ENCODE peak calls at places on chromosomes 6 and 20, in five cellular contexts. U is body of pancreas, B is uterus, K is NB4, C is upper lobe of left lung. R is an unnamed sample.

GRCh38 chr20:45444050-45444449 is 25.5 kb upstream of the WFDC2 start:
- DNase-seq in B (no peak), U (no peak), C (no peak), K (no peak), R (no peak)

GRCh38 chr6:131688286-131688685 is 12.9 kb downstream of the OR2A4 start:
- DNase-seq in B (no peak), U (no peak), K (no peak), C (no peak), R (no peak)

GRCh38 chr20:24208652-24209051 is 220.1 kb upstream of the GGTLC1 start:
- DNase-seq in C (no peak), B (no peak), U (no peak), K (peak), R (no peak)

GRCh38 chr6:170405311-170405975 is 98.9 kb downstream of the FAM120B start:
- DNase-seq in U (no peak), B (no peak), C (no peak), K (peak), R (no peak)

GRCh38 chr6:3194535-3195376 is 32.7 kb downstream of the TUBB2B start:
- DNase-seq in U (no peak), K (no peak), C (no peak), B (no peak), R (peak)

GRCh38 chr6:43213431-43213830 is 15.8 kb downstream of the DNPH1 start:
- DNase-seq in U (no peak), C (peak), B (no peak), K (no peak), R (no peak)

GRCh38 chr6:14292119-14292518 is 174.5 kb downstream of the CD83 start:
- DNase-seq in B (no peak), K (no peak), C (no peak), U (no peak), R (no peak)

GRCh38 chr6:39072830-39073229 is 24.2 kb downstream of the GLP1R start:
- DNase-seq in C (no peak), B (no peak), K (no peak), U (no peak), R (no peak)

GRCh38 chr6:15626878-15627683 is 35.7 kb downstream of the DTNBP1 start:
- DNase-seq in B (no peak), C (no peak), K (no peak), U (no peak), R (no peak)

GRCh38 chr20:49658508-49658907 is 55.2 kb downstream of the B4GALT5 start:
- DNase-seq in K (no peak), U (no peak), B (no peak), C (no peak), R (no peak)

GRCh38 chr6:149306967-149307366 is 10.5 kb upstream of the TAB2 start:
- DNase-seq in C (no peak), U (no peak), B (no peak), K (peak), R (no peak)

GRCh38 chr6:3825851-3826581 is 23.2 kb upstream of the FAM50B start:
- DNase-seq in K (no peak), U (peak), C (peak), B (peak), R (peak)

GRCh38 chr6:39218868-39219567 is 10.3 kb downstream of the KCNK5 start:
- DNase-seq in C (no peak), K (peak), B (no peak), U (no peak), R (no peak)

GRCh38 chr6:95923518-95923917 is 92.3 kb upstream of the FUT9 start:
- DNase-seq in K (peak), B (no peak), C (no peak), U (no peak), R (no peak)

GRCh38 chr6:13536796-13537526 is 37.4 kb upstream of the SIRT5 start:
- DNase-seq in C (no peak), U (no peak), B (no peak), K (no peak), R (no peak)

GRCh38 chr20:16709017-16709416 is 20.8 kb upstream of the SNRPB2 start:
- DNase-seq in C (no peak), U (no peak), K (peak), B (no peak), R (no peak)

GRCh38 chr6:105726902-105727655 is 324.2 kb upstream of the PREP start:
- DNase-seq in U (no peak), K (no peak), B (no peak), C (no peak), R (no peak)

DNA sequence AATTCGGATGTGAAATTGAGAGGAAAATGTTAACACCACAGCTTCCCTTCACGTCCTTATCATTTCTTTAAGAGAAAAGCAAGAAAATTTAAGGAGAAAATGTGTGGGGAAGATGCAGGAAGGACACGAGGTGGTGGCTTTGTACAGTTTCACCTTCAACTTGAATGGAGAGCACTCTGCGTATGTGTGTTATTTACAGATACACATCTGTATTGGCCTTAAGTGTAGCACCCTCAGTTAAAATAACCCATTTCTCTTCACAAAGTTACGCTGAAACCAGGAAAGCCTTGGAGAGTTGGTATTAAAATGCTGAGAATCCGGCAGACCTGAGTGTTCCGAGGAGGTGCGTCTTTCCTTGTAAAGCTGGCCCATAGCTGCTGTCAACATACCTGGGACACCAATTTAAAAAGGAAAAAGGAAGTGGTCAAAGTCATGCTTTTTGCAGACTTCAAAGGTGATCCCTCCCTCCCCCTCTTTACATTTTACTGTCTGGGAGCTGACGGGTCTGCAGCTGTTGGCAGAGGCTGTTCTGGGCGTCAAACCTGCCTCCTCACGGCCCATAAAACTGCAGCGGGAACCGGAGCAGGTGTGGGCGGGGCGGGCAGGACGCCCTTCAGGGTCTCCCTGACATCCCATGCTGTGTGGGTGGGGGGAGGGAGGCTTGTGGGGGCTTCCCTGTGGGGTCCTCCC is 61.3 kb upstream of the TBXT start:
- DNase-seq in B (no peak), C (no peak), U (no peak), K (no peak), R (no peak)
- H3K4me3 ChIP-seq in B (no peak), C (no peak), U (no peak), K (no peak), R (no peak)

DNA sequence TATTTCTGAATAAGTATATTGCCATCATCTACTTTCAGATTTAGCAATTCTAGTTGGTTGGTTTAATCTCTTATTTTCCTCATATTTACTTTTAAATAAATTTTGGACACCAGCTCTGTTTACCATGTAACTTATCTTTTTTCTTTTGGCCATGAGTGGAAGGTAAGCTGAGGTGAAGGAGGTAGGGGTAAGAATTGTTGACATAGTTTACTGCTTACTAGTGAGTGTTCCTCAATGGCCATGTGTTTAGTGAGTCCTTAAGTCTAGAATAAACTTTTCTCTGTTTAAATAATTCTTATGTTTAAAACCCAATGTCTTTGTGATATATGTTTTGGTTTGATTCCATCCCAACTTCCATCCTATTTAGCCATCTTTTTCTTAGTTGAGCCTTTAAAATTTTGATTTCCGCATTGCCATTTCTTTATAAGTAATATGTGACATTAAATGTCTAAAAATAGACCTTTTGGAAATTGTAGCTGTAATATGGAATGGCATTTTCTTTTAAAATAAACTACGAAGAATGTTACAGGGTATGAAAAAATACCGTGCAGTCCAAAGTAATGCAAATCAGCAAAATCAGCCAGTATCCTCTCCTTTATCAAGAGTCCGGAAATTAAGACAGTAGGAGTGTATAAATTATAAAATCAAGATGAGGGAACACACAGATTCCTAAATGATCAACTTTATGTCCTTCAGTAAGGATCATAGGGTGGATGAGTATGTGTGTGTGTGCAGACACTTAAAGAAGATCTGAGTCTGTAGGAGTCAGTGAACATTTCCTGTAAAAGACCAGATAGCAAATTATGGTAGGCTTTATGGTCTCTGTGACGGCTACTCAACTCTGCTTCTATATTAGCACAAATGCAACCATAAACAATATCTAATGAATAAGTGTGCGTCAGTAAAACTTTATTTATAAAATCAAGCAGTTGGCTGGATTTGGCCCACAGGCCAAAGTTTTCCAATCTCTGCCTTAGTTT is 10.3 kb downstream of the STXBP5 start:
- DNase-seq in B (no peak), C (no peak), K (no peak), U (no peak), R (no peak)
- TF ChIP-seq POLR2A in B (no peak), C (no peak), K (no peak), U (no peak), R (no peak)

GRCh38 chr6:141472550-141472949 is 660.2 kb upstream of the GJE1 start:
- DNase-seq in K (no peak), C (no peak), U (no peak), B (no peak), R (no peak)
- H3K4me3 ChIP-seq in K (no peak), C (no peak), U (no peak), B (no peak), R (no peak)

DNA sequence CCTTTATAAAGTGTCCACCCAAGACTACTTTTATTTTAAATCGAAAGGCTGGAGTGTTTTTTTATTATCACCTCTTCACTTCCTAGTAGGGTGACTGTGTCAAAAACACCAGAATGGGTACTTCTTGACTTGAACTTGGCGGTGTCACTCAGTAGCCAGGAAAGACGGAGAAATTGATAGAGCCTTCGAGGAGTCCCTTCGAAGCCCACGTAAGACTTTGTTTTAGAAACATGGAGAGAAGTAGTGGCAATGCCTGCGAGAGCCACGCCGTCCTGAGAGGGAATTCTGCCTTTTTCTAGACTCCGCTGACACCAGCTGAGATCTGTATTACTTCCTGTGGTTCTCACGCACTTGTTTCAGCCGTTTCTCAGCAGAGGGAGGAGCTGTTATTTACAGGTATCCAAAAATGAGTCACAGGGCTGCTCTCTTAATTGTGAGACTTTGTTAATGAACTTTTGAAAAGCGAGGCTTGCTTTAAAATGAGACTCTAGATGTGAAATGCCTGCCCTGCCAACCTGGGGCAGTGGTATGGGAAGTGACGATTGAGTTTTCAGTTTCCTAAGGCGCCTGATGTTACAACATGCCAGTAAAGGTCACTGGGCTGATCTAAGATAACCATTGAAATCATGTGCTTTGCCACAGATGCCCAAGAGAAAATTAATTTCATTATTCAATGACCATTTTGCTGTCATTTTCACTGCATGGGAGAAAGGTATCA is 852 bp downstream of the STX11 start:
- DNase-seq in C (no peak), U (peak), K (peak), B (peak), R (no peak)
- TF ChIP-seq POLR2A in C (peak), U (peak), K (peak), B (no peak), R (no peak)

GRCh38 chr20:32321390-32321789 is 36.7 kb upstream of the ASXL1 start:
- DNase-seq in U (no peak), B (no peak), K (no peak), C (no peak), R (no peak)

GRCh38 chr20:32329817-32330554 is 28.1 kb upstream of the ASXL1 start:
- DNase-seq in B (no peak), C (no peak), U (peak), K (no peak), R (no peak)

GRCh38 chr20:32326507-32326851 is 31.7 kb upstream of the ASXL1 start:
- DNase-seq in U (no peak), K (no peak), B (no peak), C (no peak), R (no peak)

GRCh38 chr20:32327087-32327681 is 30.9 kb upstream of the ASXL1 start:
- DNase-seq in U (no peak), B (no peak), K (no peak), C (no peak), R (no peak)

GRCh38 chr20:32325706-32326506 is 32.2 kb upstream of the ASXL1 start:
- DNase-seq in C (no peak), U (peak), B (no peak), K (no peak), R (no peak)
- H3K4me3 ChIP-seq in C (no peak), U (no peak), B (no peak), K (no peak), R (no peak)

GRCh38 chr6:30490031-30490876 is 945 bp downstream of the HLA-E start:
- DNase-seq in U (peak), K (peak), B (peak), C (peak), R (peak)
- TF ChIP-seq POLR2A in U (no peak), K (no peak), B (no peak), C (no peak), R (no peak)

GRCh38 chr20:21389368-21389767 is 8.0 kb downstream of the NKX2-4 start:
- DNase-seq in U (no peak), C (no peak), B (no peak), K (no peak), R (no peak)

GRCh38 chr20:21387528-21387927 is 9.8 kb downstream of the NKX2-4 start:
- DNase-seq in B (no peak), C (no peak), U (no peak), K (no peak), R (no peak)

GRCh38 chr20:21391495-21392298 is 5.6 kb downstream of the NKX2-4 start:
- DNase-seq in C (peak), B (no peak), K (no peak), U (no peak), R (no peak)

GRCh38 chr20:21390768-21391167 is 6.6 kb downstream of the NKX2-4 start:
- DNase-seq in U (no peak), K (no peak), B (no peak), C (no peak), R (no peak)

GRCh38 chr20:21388566-21388965 is 8.8 kb downstream of the NKX2-4 start:
- DNase-seq in C (no peak), U (no peak), K (no peak), B (no peak), R (no peak)
- H3K4me3 ChIP-seq in C (no peak), U (no peak), K (no peak), B (no peak), R (no peak)

GRCh38 chr20:41394081-41394480 is 27.5 kb upstream of the EMILIN3 start:
- DNase-seq in B (no peak), C (no peak), U (no peak), K (no peak), R (peak)

GRCh38 chr20:41394931-41395668 is 28.5 kb upstream of the EMILIN3 start:
- DNase-seq in K (no peak), C (no peak), U (no peak), B (peak), R (no peak)

GRCh38 chr20:41393705-41394066 is 27.1 kb upstream of the EMILIN3 start:
- DNase-seq in K (no peak), C (no peak), B (no peak), U (no peak), R (no peak)

GRCh38 chr20:41398408-41398807 is 31.8 kb upstream of the EMILIN3 start:
- DNase-seq in U (no peak), K (no peak), C (no peak), B (peak), R (no peak)

GRCh38 chr20:41395669-41396664 is 29.3 kb upstream of the EMILIN3 start:
- DNase-seq in C (no peak), U (no peak), K (no peak), B (no peak), R (no peak)
- TF ChIP-seq POLR2A in C (no peak), U (no peak), K (no peak), B (no peak), R (no peak)

GRCh38 chr20:35093245-35093884 is 758 bp upstream of the TRPC4AP start:
- DNase-seq in B (no peak), C (no peak), K (peak), U (no peak), R (no peak)
- H3K4me3 ChIP-seq in B (peak), C (peak), K (peak), U (no peak), R (no peak)